ENCODE peak calls at places on chromosomes 6 and 20, in four cellular contexts. P is mesendoderm, F is neuronal stem cell, J is IMR-90. H is an unnamed sample. For H3K4me1, the result is how much of the 10 kb centered on the place peaks cover.

GRCh38 chr20:53569005-53569404 is 24.6 kb downstream of the ZNF217 start:
- DNase-seq in P (no peak), F (no peak), J (no peak), H (no peak)

GRCh38 chr6:113018351-113019151 is 671.4 kb downstream of the RFPL4B start:
- DNase-seq in P (no peak), J (peak), F (no peak), H (peak)

GRCh38 chr6:87155920-87156600 is 695 bp downstream of the ZNF292 start:
- DNase-seq in F (peak), J (peak), P (peak), H (peak)

GRCh38 chr6:129498556-129498940 is 211.4 kb downstream of the ARHGAP18 start:
- DNase-seq in J (peak), P (no peak), F (no peak), H (no peak)

GRCh38 chr6:125834347-125834746 is 43.6 kb downstream of the NCOA7 start:
- DNase-seq in J (no peak), F (no peak), P (peak), H (no peak)

GRCh38 chr6:144285548-144285797 is 338 bp downstream of the UTRN start:
- DNase-seq in P (no peak), J (no peak), F (no peak), H (no peak)

GRCh38 chr6:89146748-89147715 is 1.2 kb downstream of the PM20D2 start:
- DNase-seq in P (peak), F (peak), J (peak), H (peak)

GRCh38 chr6:87012743-87013142 is 75.4 kb downstream of the HTR1E start:
- DNase-seq in F (no peak), P (no peak), J (no peak), H (no peak)

GRCh38 chr20:32078777-32079176 is 26.7 kb downstream of the HCK start:
- DNase-seq in P (no peak), F (no peak), J (no peak), H (no peak)

GRCh38 chr6:149919834-149920225 is 3.1 kb downstream of the RAET1G start:
- DNase-seq in P (no peak), J (no peak), F (no peak), H (no peak)

GRCh38 chr20:45014671-45015415 is 48.5 kb downstream of the STK4 start:
- DNase-seq in F (no peak), P (peak), J (peak), H (peak)

GRCh38 chr6:27168108-27168507 is 79.4 kb upstream of the PRSS16 start:
- DNase-seq in P (no peak), J (peak), F (no peak), H (peak)

GRCh38 chr20:33890557-33890956 is 79.4 kb downstream of the CHMP4B start:
- DNase-seq in P (no peak), J (no peak), F (no peak), H (no peak)

GRCh38 chr6:42007753-42008528 is 42.4 kb upstream of the TAF8 start:
- DNase-seq in J (no peak), P (no peak), F (no peak), H (no peak)

GRCh38 chr6:154123131-154123530 is 84.1 kb downstream of the OPRM1 start:
- DNase-seq in P (no peak), F (no peak), J (no peak), H (no peak)

GRCh38 chr6:162963861-162964260 is 236.1 kb downstream of the PACRG start:
- DNase-seq in P (no peak), J (no peak), F (no peak), H (peak)

GRCh38 chr20:64160536-64161495 is 3.4 kb upstream of the MYT1 start:
- DNase-seq in J (no peak), P (peak), F (peak), H (no peak)

GRCh38 chr20:64160118-64160517 is 4.1 kb upstream of the MYT1 start:
- DNase-seq in P (peak), F (peak), J (no peak), H (no peak)

GRCh38 chr20:64159286-64159680 is 5.0 kb upstream of the MYT1 start:
- DNase-seq in P (no peak), J (no peak), F (no peak), H (no peak)

GRCh38 chr20:64158346-64159285 is 5.6 kb upstream of the MYT1 start:
- DNase-seq in P (no peak), J (no peak), F (no peak), H (no peak)

GRCh38 chr20:64159711-64160110 is 4.5 kb upstream of the MYT1 start:
- DNase-seq in P (no peak), J (no peak), F (no peak), H (no peak)
- H3K18ac ChIP-seq in P (no peak), J (no peak), F (peak), H (no peak)

GRCh38 chr6:15336905-15337583 is 91.2 kb downstream of the JARID2 start:
- DNase-seq in F (no peak), J (no peak), P (no peak), H (no peak)
- H3K4me1 ChIP-seq in F (under half), J (under half), P (under half), H (under half)

GRCh38 chr20:63978319-63979220 is 872 bp downstream of the SAMD10 start:
- DNase-seq in F (no peak), J (peak), P (peak), H (peak)
- H3K9ac ChIP-seq in F (peak), J (no peak), P (peak), H (no peak)

DNA sequence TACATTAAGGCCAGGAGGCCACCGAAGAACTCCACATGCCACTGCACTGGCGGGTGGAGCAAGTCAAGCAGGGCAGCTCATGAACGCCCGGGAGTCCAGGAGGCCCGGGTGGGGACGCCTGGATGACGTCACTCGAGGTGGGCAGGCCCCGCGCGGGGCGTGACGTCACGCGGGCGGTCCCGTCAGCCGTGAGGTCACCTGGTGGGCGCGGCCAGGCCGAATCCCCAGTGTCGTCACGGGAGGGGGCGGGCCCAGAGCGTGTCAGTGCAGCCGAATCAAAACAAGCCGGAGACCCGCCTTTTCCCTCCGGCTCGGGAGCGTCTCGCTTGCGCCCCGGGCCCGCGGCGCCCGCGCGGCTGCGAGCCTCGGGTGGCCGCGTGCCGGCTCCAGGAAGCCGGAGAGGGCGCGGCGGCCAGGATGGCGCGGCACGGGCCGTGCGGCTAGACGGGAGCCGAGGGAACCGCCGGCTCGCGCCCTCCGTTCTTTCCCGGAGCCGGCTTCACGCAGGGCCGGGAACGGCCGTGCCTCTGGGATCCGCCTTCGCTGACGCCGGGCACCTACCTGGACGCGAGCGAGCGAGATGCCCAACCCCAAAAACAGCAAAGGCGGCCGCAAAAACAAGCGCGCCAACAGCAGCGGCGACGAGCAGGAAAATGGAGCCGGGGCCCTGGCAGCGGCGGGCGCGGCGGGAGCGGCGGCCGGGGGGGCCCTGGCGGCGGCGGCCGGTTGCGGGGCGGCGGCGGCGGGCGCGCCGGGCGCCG is at the start of gene HECA:
- DNase-seq in P (peak), J (peak), F (peak), H (peak)
- H3K18ac ChIP-seq in P (peak), J (peak), F (peak), H (peak)

GRCh38 chr6:37559501-37559900 is 59.8 kb upstream of the CCDC167 start:
- DNase-seq in J (no peak), F (no peak), P (no peak), H (no peak)
- H3K4me1 ChIP-seq in J (under half), F (under half), P (under half), H (under half)

GRCh38 chr6:152461556-152461955 is 175.6 kb downstream of the SYNE1 start:
- DNase-seq in P (no peak), F (no peak), J (peak), H (no peak)

GRCh38 chr6:152459245-152459644 is 177.9 kb downstream of the SYNE1 start:
- DNase-seq in F (no peak), P (no peak), J (peak), H (no peak)

GRCh38 chr6:152458648-152459047 is 178.5 kb downstream of the SYNE1 start:
- DNase-seq in P (no peak), J (peak), F (no peak), H (no peak)

GRCh38 chr6:152463183-152463582 is 174.0 kb downstream of the SYNE1 start:
- DNase-seq in J (peak), F (no peak), P (no peak), H (no peak)

GRCh38 chr6:152462716-152463115 is 174.4 kb downstream of the SYNE1 start:
- DNase-seq in P (no peak), F (no peak), J (peak), H (no peak)
- H3K9ac ChIP-seq in P (no peak), F (no peak), J (no peak), H (peak)

H was measured in mesenchymal stem cell.